ENCODE peak calls at places on chromosomes 16 and 17, in six cellular contexts. L is cardiac muscle cell, A is BJ, P is HFF-Myc, K is gastrocnemius medialis, F is neural progenitor cell. Z is an unnamed sample.

GRCh38 chr17:44221862-44222111 is 2.3 kb upstream of the UBTF start:
- DNase-seq in K (no peak), A (no peak), L (no peak), P (no peak), F (no peak), Z (no peak)

GRCh38 chr17:69575346-69575761 is 160.9 kb downstream of the MAP2K6 start:
- DNase-seq in K (no peak), A (peak), L (peak), P (peak), F (peak), Z (peak)

GRCh38 chr16:57194512-57194911 is 8.4 kb downstream of the RSPRY1 start:
- DNase-seq in K (no peak), A (peak), F (no peak), P (peak), L (peak), Z (peak)

GRCh38 chr17:1559743-1560581 is 2.6 kb downstream of the PITPNA start:
- DNase-seq in L (no peak), A (no peak), K (no peak), F (no peak), P (no peak), Z (no peak)

GRCh38 chr17:17131876-17132275 is 74.3 kb downstream of the PLD6 start:
- DNase-seq in L (no peak), P (no peak), F (no peak), K (no peak), A (no peak), Z (no peak)

GRCh38 chr17:74239169-74239568 is 25.8 kb downstream of the TTYH2 start:
- DNase-seq in P (no peak), L (peak), K (peak), A (no peak), F (no peak), Z (no peak)

GRCh38 chr17:74872313-74873035 is at the start of gene FDXR:
- DNase-seq in F (no peak), P (no peak), A (no peak), K (no peak), L (no peak), Z (no peak)

GRCh38 chr16:79092846-79093245 is 507.7 kb downstream of the MAF start:
- DNase-seq in L (no peak), A (no peak), P (no peak), F (no peak), K (no peak), Z (no peak)

GRCh38 chr17:12024332-12024731 is 3.7 kb downstream of the MAP2K4 start:
- DNase-seq in L (peak), K (no peak), F (no peak), P (no peak), A (no peak), Z (peak)

GRCh38 chr17:49527927-49528651 is 33.0 kb downstream of the NGFR start:
- DNase-seq in A (no peak), K (no peak), P (no peak), F (no peak), L (no peak), Z (no peak)

GRCh38 chr17:9324864-9325263 is 250.8 kb downstream of the STX8 start:
- DNase-seq in L (peak), F (no peak), P (no peak), A (no peak), K (peak), Z (no peak)

GRCh38 chr16:17635183-17635582 is 164.4 kb upstream of the XYLT1 start:
- DNase-seq in P (no peak), K (no peak), A (no peak), L (no peak), F (no peak), Z (no peak)

GRCh38 chr17:44930667-44931066 is 15.4 kb upstream of the GFAP start:
- DNase-seq in L (no peak), A (no peak), F (no peak), P (no peak), K (no peak), Z (no peak)

GRCh38 chr17:40819528-40820125 is 2.8 kb downstream of the KRT10 start:
- DNase-seq in K (no peak), L (peak), P (no peak), F (no peak), A (no peak), Z (no peak)

GRCh38 chr17:56978441-56979090 is 635 bp downstream of the SCPEP1 start:
- DNase-seq in L (peak), K (no peak), F (no peak), P (no peak), A (no peak), Z (no peak)

GRCh38 chr17:16480995-16481394 is 11.0 kb downstream of the LRRC75A start:
- DNase-seq in F (no peak), K (no peak), P (no peak), A (no peak), L (no peak), Z (no peak)

DNA sequence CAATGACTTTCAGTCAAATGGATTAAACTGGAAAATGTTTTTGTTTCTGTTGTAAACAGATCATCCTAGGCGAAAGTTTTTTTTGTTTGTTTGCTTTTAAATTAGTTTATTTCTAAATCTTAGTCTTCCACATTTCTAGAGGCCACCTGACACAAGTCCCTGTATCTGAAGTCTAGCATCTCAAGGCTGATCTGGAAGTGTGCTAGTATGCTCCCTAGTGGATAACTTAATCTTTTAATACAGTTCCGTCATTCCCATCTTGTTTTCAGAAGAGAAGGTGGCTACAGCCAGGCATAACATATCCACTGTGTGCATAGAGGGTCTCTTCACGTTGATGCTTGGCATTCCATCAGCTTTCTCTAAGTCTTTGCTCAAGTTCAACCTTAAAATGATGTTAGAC is 7.6 kb downstream of the IFT20 start:
- DNase-seq in F (no peak), K (no peak), P (no peak), A (no peak), L (no peak), Z (no peak)
- TF ChIP-seq CTCF in F (no peak), K (no peak), P (no peak), A (peak), L (no peak), Z (no peak)

GRCh38 chr17:6893382-6894205 is 62.1 kb upstream of the TEKT1 start:
- DNase-seq in A (no peak), K (no peak), P (no peak), L (no peak), F (peak), Z (no peak)
- H3K4me3 ChIP-seq in A (no peak), K (no peak), P (no peak), L (no peak), F (peak), Z (no peak)

GRCh38 chr16:69105501-69106361 is at the start of gene HAS3:
- DNase-seq in F (peak), K (no peak), L (peak), P (no peak), A (no peak), Z (peak)
- TF ChIP-seq CTCF in F (peak), K (no peak), L (peak), P (no peak), A (no peak), Z (peak)

GRCh38 chr16:85575910-85576309 is 37.2 kb upstream of the GSE1 start:
- DNase-seq in P (no peak), F (no peak), K (no peak), A (no peak), L (no peak), Z (no peak)

GRCh38 chr16:85576944-85577343 is 36.2 kb upstream of the GSE1 start:
- DNase-seq in A (no peak), L (no peak), K (no peak), P (no peak), F (no peak), Z (no peak)

GRCh38 chr16:85573045-85573695 is 40.0 kb upstream of the GSE1 start:
- DNase-seq in P (no peak), K (no peak), A (no peak), F (no peak), L (no peak), Z (no peak)

GRCh38 chr16:85573696-85574641 is 39.2 kb upstream of the GSE1 start:
- DNase-seq in A (no peak), K (no peak), P (no peak), L (peak), F (no peak), Z (no peak)

GRCh38 chr16:85574672-85575475 is 38.2 kb upstream of the GSE1 start:
- DNase-seq in A (no peak), P (no peak), F (peak), K (no peak), L (no peak), Z (no peak)
- H3K4me3 ChIP-seq in A (no peak), P (no peak), F (peak), K (no peak), L (no peak), Z (no peak)

GRCh38 chr17:42553161-42553818 is 567 bp downstream of the HSD17B1 start:
- DNase-seq in A (no peak), P (no peak), L (peak), K (no peak), F (peak), Z (no peak)
- TF ChIP-seq CTCF in A (no peak), P (no peak), L (peak), K (no peak), F (no peak), Z (no peak)

GRCh38 chr16:2031081-2031577 is 4.4 kb downstream of the NHERF2 start:
- DNase-seq in K (no peak), L (no peak), A (no peak), F (no peak), P (no peak), Z (no peak)
- H3K4me3 ChIP-seq in K (no peak), L (no peak), A (no peak), F (no peak), P (no peak), Z (no peak)

GRCh38 chr17:4956493-4957061 is 5.7 kb downstream of the ENO3 start:
- DNase-seq in K (no peak), F (peak), A (no peak), P (no peak), L (no peak), Z (no peak)
- TF ChIP-seq CTCF in K (peak), F (peak), A (peak), P (peak), L (peak), Z (peak)